ENCODE peak calls at places on chromosomes 6 and 20, in seven cellular contexts. Z is RPMI8226, H is omental fat pad, Q is non-pigmented ciliary epithelial cell, G is K562, F is NCI-H1417, R is NCI-H1694 treated with DMSO at 0.1 percent for 48 hours. L is an unnamed sample.

GRCh38 chr6:34460796-34461507 is 4.9 kb upstream of the PACSIN1 start:
- DNase-seq in Z (no peak), H (no peak), Q (no peak), G (no peak), F (no peak), R (no peak), L (no peak)

GRCh38 chr6:125393449-125393858 is 91.7 kb upstream of the HDDC2 start:
- DNase-seq in Z (peak), H (no peak), Q (no peak), G (no peak), F (peak), R (no peak), L (no peak)

GRCh38 chr6:14518515-14519217 is 401.1 kb downstream of the CD83 start:
- DNase-seq in Z (no peak), H (no peak), Q (no peak), G (no peak), F (no peak), R (no peak), L (no peak)

GRCh38 chr6:105780146-105780860 is 305.8 kb upstream of the PRDM1 start:
- DNase-seq in Z (peak), H (no peak), Q (no peak), G (no peak), F (no peak), R (no peak), L (no peak)

GRCh38 chr20:61520761-61521460 is 268.9 kb downstream of the CDH4 start:
- DNase-seq in Z (peak), H (no peak), Q (peak), G (peak), F (no peak), R (no peak), L (peak)

GRCh38 chr6:33828764-33829731 is 25.2 kb upstream of the MLN start:
- DNase-seq in Z (peak), H (no peak), Q (no peak), G (no peak), F (no peak), R (no peak), L (no peak)

GRCh38 chr20:50284811-50285375 is 94.3 kb downstream of the CEBPB start:
- DNase-seq in Z (no peak), H (no peak), Q (no peak), G (no peak), F (no peak), R (no peak), L (no peak)

GRCh38 chr20:33868571-33868970 is 57.4 kb downstream of the CHMP4B start:
- DNase-seq in Z (no peak), H (no peak), Q (no peak), G (no peak), F (no peak), R (no peak), L (no peak)

GRCh38 chr6:11374036-11375010 is 141.9 kb upstream of the NEDD9 start:
- DNase-seq in Z (peak), H (no peak), Q (no peak), G (no peak), F (no peak), R (no peak), L (no peak)

GRCh38 chr6:106444777-106445507 is 84.4 kb downstream of the CRYBG1 start:
- DNase-seq in Z (peak), H (no peak), Q (no peak), G (peak), F (peak), R (peak), L (no peak)

GRCh38 chr6:84872996-84873395 is 108.6 kb upstream of the TBX18 start:
- DNase-seq in Z (no peak), H (no peak), Q (no peak), G (no peak), F (no peak), R (no peak), L (no peak)

GRCh38 chr6:128057541-128058335 is 156.9 kb upstream of the THEMIS start:
- DNase-seq in Z (no peak), H (no peak), Q (no peak), G (no peak), F (no peak), R (no peak), L (no peak)

L was measured in tibial nerve.